ENCODE peak calls at places on chromosomes 2 and 18, in four cellular contexts. H is amygdala; T is A172; S is effector CD4-positive, alpha-beta T cell. L is an unnamed sample.

GRCh38 chr18:59833785-59834184 is 66.0 kb upstream of the PMAIP1 start:
- DNase-seq in H (no peak), T (no peak), S (no peak), L (no peak)

GRCh38 chr2:105431367-105432088 is 32.7 kb upstream of the FHL2 start:
- DNase-seq in H (no peak), T (no peak), S (no peak), L (no peak)

GRCh38 chr2:219475697-219476604 is 22.7 kb upstream of the GMPPA start:
- DNase-seq in S (peak), H (no peak), T (peak), L (peak)

GRCh38 chr2:101820519-101820918 is 123.0 kb downstream of the MAP4K4 start:
- DNase-seq in S (no peak), H (no peak), T (peak), L (no peak)

GRCh38 chr2:105324732-105325131 is 4.8 kb downstream of the TGFBRAP1 start:
- DNase-seq in H (no peak), T (peak), S (no peak), L (no peak)

GRCh38 chr18:48002933-48003365 is 72.5 kb upstream of the SMAD2 start:
- DNase-seq in T (peak), S (no peak), H (no peak), L (no peak)

GRCh38 chr18:48111547-48111946 is 181.1 kb upstream of the SMAD2 start:
- DNase-seq in T (no peak), H (no peak), S (no peak), L (no peak)

GRCh38 chr2:134228493-134228903 is 25.4 kb upstream of the MGAT5 start:
- DNase-seq in T (no peak), H (no peak), S (no peak), L (no peak)

GRCh38 chr2:112239862-112240261 is 15.0 kb downstream of the ZC3H8 start:
- DNase-seq in S (no peak), T (no peak), H (no peak), L (no peak)

GRCh38 chr2:73868204-73868978 is 24.4 kb upstream of the ACTG2 start:
- DNase-seq in T (no peak), S (no peak), H (no peak), L (no peak)

GRCh38 chr2:71563872-71564271 is 110.5 kb downstream of the DYSF start:
- DNase-seq in H (no peak), T (peak), S (no peak), L (no peak)

GRCh38 chr2:120914839-120915521 is 179.3 kb downstream of the GLI2 start:
- DNase-seq in T (peak), S (no peak), H (no peak), L (no peak)

GRCh38 chr2:46803551-46803885 is 112.1 kb downstream of the MCFD2 start:
- DNase-seq in S (no peak), T (no peak), H (no peak), L (no peak)